ENCODE peak calls at places on chromosomes 12 and 14, in nine cellular contexts. G is HCT116; B is endothelial cell; M is fibroblast of lung; W is amniotic stem cell; V is stromal cell of bone marrow; U is activated CD8-positive, alpha-beta memory T cell treated with anti-CD3 and anti-CD28 coated beads, Interleukin-2, amount 10 ng/mL, durations not matched to agents 7 days and 5 days; Y is small intestine; L is breast epithelium. A is an unnamed sample.

GRCh38 chr12:120584343-120585149 is 3.3 kb upstream of the POP5 start:
- DNase-seq in G (peak; percentile 13), B (peak; percentile 48), M (no peak), W (no peak), V (no peak), U (peak; percentile 64), Y (peak; percentile 73), L (peak; percentile 58), A (no peak)

GRCh38 chr12:51395283-51396230 is 4.4 kb upstream of the GALNT6 start:
- DNase-seq in G (no peak), B (no peak), M (no peak), W (no peak), V (no peak), U (peak; percentile 74), Y (no peak), L (no peak), A (no peak)

GRCh38 chr12:113949321-113950305 is 16.5 kb downstream of the RBM19 start:
- DNase-seq in G (no peak), B (no peak), M (no peak), W (no peak), V (no peak), U (no peak), Y (no peak), L (no peak), A (no peak)

GRCh38 chr12:121475279-121475678 is 75.4 kb downstream of the RNF34 start:
- DNase-seq in G (no peak), B (no peak), M (no peak), W (no peak), V (no peak), U (no peak), Y (no peak), L (no peak), A (no peak)

GRCh38 chr12:2291182-2291832 is 238.5 kb downstream of the CACNA1C start:
- DNase-seq in G (peak; percentile 52), B (peak; percentile 64), M (no peak), W (no peak), V (no peak), U (peak; percentile 49), Y (peak; percentile 59), L (no peak), A (peak; percentile 77)

GRCh38 chr12:71024827-71025226 is 104.3 kb upstream of the PTPRR start:
- DNase-seq in G (no peak), B (no peak), M (no peak), W (no peak), V (no peak), U (no peak), Y (no peak), L (no peak), A (no peak)

GRCh38 chr14:78316711-78317110 is 146.5 kb downstream of the NRXN3 start:
- DNase-seq in G (no peak), B (no peak), M (no peak), W (no peak), V (peak; percentile 67), U (no peak), Y (no peak), L (no peak), A (no peak)

GRCh38 chr12:69239922-69240624 is 704 bp downstream of the CPSF6 start:
- DNase-seq in G (no peak), B (peak; percentile 69), M (peak; percentile 51), W (no peak), V (no peak), U (peak; percentile 54), Y (peak; percentile 42), L (peak; percentile 60), A (no peak)

GRCh38 chr12:116879509-116880212 is 1.6 kb downstream of the HRK start:
- DNase-seq in G (no peak), B (no peak), M (no peak), W (no peak), V (no peak), U (no peak), Y (no peak), L (no peak), A (no peak)

GRCh38 chr12:88242161-88242925 is 100.2 kb downstream of the TMTC3 start:
- DNase-seq in G (peak; percentile 87), B (no peak), M (peak; percentile 99), W (peak; percentile 80), V (peak; percentile 95), U (peak; percentile 44), Y (no peak), L (no peak), A (peak; percentile 39)

GRCh38 chr14:65191716-65192115 is 89.4 kb upstream of the MAX start:
- DNase-seq in G (no peak), B (no peak), M (no peak), W (no peak), V (no peak), U (no peak), Y (no peak), L (no peak), A (no peak)

GRCh38 chr14:95227279-95227860 is 70.0 kb upstream of the DICER1 start:
- DNase-seq in G (no peak), B (no peak), M (peak; percentile 66), W (no peak), V (no peak), U (no peak), Y (no peak), L (peak; percentile 66), A (peak; percentile 62)

GRCh38 chr12:49920241-49920914 is 16.7 kb upstream of the FAIM2 start:
- DNase-seq in G (no peak), B (no peak), M (peak; percentile 49), W (no peak), V (no peak), U (no peak), Y (no peak), L (peak; percentile 30), A (no peak)

GRCh38 chr14:65927871-65928270 is 515.3 kb downstream of the FUT8 start:
- DNase-seq in G (no peak), B (no peak), M (no peak), W (no peak), V (no peak), U (peak; percentile 95), Y (peak; percentile 48), L (no peak), A (no peak)

GRCh38 chr12:118107026-118107425 is 3.2 kb upstream of the VSIG10 start:
- DNase-seq in G (no peak), B (no peak), M (no peak), W (no peak), V (no peak), U (no peak), Y (peak; percentile 45), L (no peak), A (no peak)

GRCh38 chr12:94172973-94173372 is 24.6 kb downstream of the PLXNC1 start:
- DNase-seq in G (no peak), B (no peak), M (peak; percentile 91), W (peak; percentile 81), V (peak; percentile 44), U (no peak), Y (no peak), L (no peak), A (peak; percentile 57)

GRCh38 chr14:103292426-103293374 is 41.3 kb upstream of the EIF5 start:
- DNase-seq in G (peak; percentile 45), B (peak; percentile 87), M (peak; percentile 27), W (no peak), V (peak; percentile 43), U (peak; percentile 81), Y (peak; percentile 78), L (peak; percentile 74), A (peak; percentile 81)

GRCh38 chr12:10600988-10601387 is 12.4 kb downstream of the MAGOHB start:
- DNase-seq in G (no peak), B (no peak), M (no peak), W (no peak), V (no peak), U (no peak), Y (no peak), L (no peak), A (no peak)

GRCh38 chr14:104290756-104291122 is 152.4 kb downstream of the KIF26A start:
- DNase-seq in G (no peak), B (no peak), M (no peak), W (no peak), V (no peak), U (no peak), Y (no peak), L (peak; percentile 43), A (no peak)

GRCh38 chr12:24977060-24977459 is 28.2 kb upstream of the BCAT1 start:
- DNase-seq in G (no peak), B (no peak), M (no peak), W (no peak), V (no peak), U (no peak), Y (no peak), L (no peak), A (no peak)

GRCh38 chr12:89497467-89497866 is 27.1 kb downstream of the GALNT4 start:
- DNase-seq in G (no peak), B (no peak), M (no peak), W (no peak), V (no peak), U (no peak), Y (no peak), L (no peak), A (no peak)

GRCh38 chr12:23803547-23803946 is 145.9 kb downstream of the SOX5 start:
- DNase-seq in G (no peak), B (no peak), M (peak; percentile 5), W (no peak), V (no peak), U (no peak), Y (no peak), L (no peak), A (no peak)